ENCODE peak calls at places on chromosomes 7 and 10, in eight cellular contexts. L is D341Med; O is NCI-H526 treated with DMSO at 0.1 percent for 48 hours; Z is stimulated activated CD4-positive, alpha-beta T cell treated with anti-CD3 and anti-CD28 coated beads, Interleukin-4, amount 100 ng/mL, for 1 hour; J is substantia nigra; H is hypothalamus; F is prostate gland; B is endothelial cell. X is an unnamed sample.

GRCh38 chr10:76352300-76352699 is 920.9 kb downstream of the LRMDA start:
- DNase-seq in L (no peak), O (no peak), Z (no peak), J (no peak), H (no peak), F (no peak), B (no peak), X (no peak)

GRCh38 chr10:68434657-68435056 is 27.6 kb upstream of the RUFY2 start:
- DNase-seq in L (no peak), O (no peak), Z (no peak), J (no peak), H (no peak), F (no peak), B (no peak), X (no peak)

GRCh38 chr7:100975391-100975821 is 6.0 kb downstream of the MUC12 start:
- DNase-seq in L (no peak), O (no peak), Z (no peak), J (no peak), H (no peak), F (no peak), B (no peak), X (no peak)

GRCh38 chr7:155356323-155357105 is 58.8 kb downstream of the INSIG1 start:
- DNase-seq in L (peak; percentile 67), O (peak; percentile 36), Z (no peak), J (no peak), H (no peak), F (no peak), B (peak; percentile 57), X (no peak)

GRCh38 chr10:113340255-113340654 is 212.6 kb upstream of the HABP2 start:
- DNase-seq in L (no peak), O (no peak), Z (no peak), J (no peak), H (no peak), F (no peak), B (no peak), X (no peak)

GRCh38 chr10:89151857-89152256 is 55.3 kb downstream of the CH25H start:
- DNase-seq in L (no peak), O (no peak), Z (no peak), J (no peak), H (no peak), F (no peak), B (no peak), X (no peak)

GRCh38 chr7:70093496-70093895 is 495.2 kb downstream of the AUTS2 start:
- DNase-seq in L (no peak), O (no peak), Z (no peak), J (no peak), H (no peak), F (no peak), B (no peak), X (no peak)

GRCh38 chr7:107232568-107233090 is 63.8 kb downstream of the HBP1 start:
- DNase-seq in L (no peak), O (no peak), Z (no peak), J (no peak), H (no peak), F (no peak), B (no peak), X (no peak)

GRCh38 chr7:113198226-113198625 is 79.9 kb upstream of the SMIM30 start:
- DNase-seq in L (no peak), O (no peak), Z (no peak), J (no peak), H (no peak), F (no peak), B (no peak), X (no peak)

GRCh38 chr7:45689011-45689796 is 115.0 kb downstream of the ADCY1 start:
- DNase-seq in L (peak; percentile 13), O (no peak), Z (no peak), J (no peak), H (no peak), F (no peak), B (no peak), X (no peak)

GRCh38 chr7:27179503-27180430 is 5.3 kb downstream of the HOXA11 start:
- DNase-seq in L (peak; percentile 85), O (no peak), Z (peak; percentile 72), J (no peak), H (peak; percentile 13), F (peak; percentile 88), B (peak; percentile 80), X (peak; percentile 88)

GRCh38 chr10:132648871-132649528 is 111.4 kb downstream of the INPP5A start:
- DNase-seq in L (no peak), O (no peak), Z (no peak), J (no peak), H (no peak), F (no peak), B (no peak), X (no peak)

GRCh38 chr7:47875998-47876744 is 72.1 kb downstream of the PKD1L1 start:
- DNase-seq in L (no peak), O (no peak), Z (no peak), J (no peak), H (no peak), F (no peak), B (no peak), X (no peak)

GRCh38 chr10:77974396-77975074 is 48.0 kb upstream of the DLG5 start:
- DNase-seq in L (no peak), O (no peak), Z (no peak), J (no peak), H (no peak), F (no peak), B (peak; percentile 58), X (peak; percentile 10)

GRCh38 chr10:71015674-71016073 is 127.3 kb upstream of the PCBD1 start:
- DNase-seq in L (no peak), O (no peak), Z (no peak), J (no peak), H (no peak), F (no peak), B (no peak), X (no peak)

GRCh38 chr7:12475362-12476063 is 71.8 kb upstream of the VWDE start:
- DNase-seq in L (no peak), O (peak; percentile 92), Z (no peak), J (no peak), H (no peak), F (no peak), B (no peak), X (peak; percentile 13)

GRCh38 chr7:29878081-29878688 is 71.9 kb downstream of the WIPF3 start:
- DNase-seq in L (peak; percentile 49), O (peak; percentile 36), Z (peak; percentile 13), J (no peak), H (no peak), F (peak; percentile 43), B (no peak), X (no peak)

GRCh38 chr10:124069341-124069740 is 24.1 kb downstream of the CHST15 start:
- DNase-seq in L (no peak), O (no peak), Z (no peak), J (no peak), H (no peak), F (no peak), B (no peak), X (no peak)

GRCh38 chr10:92240289-92241157 is 50.4 kb downstream of the CPEB3 start:
- DNase-seq in L (peak; percentile 59), O (peak; percentile 84), Z (no peak), J (peak; percentile 67), H (peak; percentile 65), F (peak; percentile 82), B (peak; percentile 28), X (peak; percentile 23)

GRCh38 chr10:1049425-1049958 is 573 bp upstream of the IDI1 start:
- DNase-seq in L (no peak), O (no peak), Z (no peak), J (no peak), H (no peak), F (no peak), B (peak; percentile 33), X (no peak)

GRCh38 chr7:7565018-7565680 is 1.5 kb upstream of the MIOS start:
- DNase-seq in L (peak; percentile 61), O (no peak), Z (no peak), J (no peak), H (no peak), F (no peak), B (no peak), X (no peak)

GRCh38 chr7:18495412-18496335 is at the start of gene HDAC9:
- DNase-seq in L (no peak), O (peak; percentile 89), Z (no peak), J (peak; percentile 41), H (peak; percentile 42), F (no peak), B (no peak), X (peak; percentile 25)